ENCODE peak calls at places on chromosomes 13 and 19, in five cellular contexts. F is dorsolateral prefrontal cortex; X is transverse colon; Q is CD4-positive, alpha-beta T cell; C is cardiac fibroblast. R is an unnamed sample.
A peak's percentile ranks its signal among the peaks of the same experiment; 100 is the strongest.

GRCh38 chr13:47337781-47338507 is 441.1 kb upstream of the HTR2A start:
- DNase-seq in F (peak; percentile 29), X (no peak), Q (no peak), C (peak; percentile 73), R (no peak)

GRCh38 chr13:94607056-94607455 is 5.4 kb downstream of the GPR180 start:
- DNase-seq in F (no peak), X (no peak), Q (no peak), C (no peak), R (no peak)

GRCh38 chr13:32225494-32225931 is 89.7 kb downstream of the ZAR1L start:
- DNase-seq in F (no peak), X (no peak), Q (no peak), C (peak; percentile 28), R (no peak)

GRCh38 chr19:42248270-42249148 is 6.1 kb upstream of the GSK3A start:
- DNase-seq in F (no peak), X (no peak), Q (no peak), C (no peak), R (no peak)

GRCh38 chr19:54312436-54313362 is at the start of gene LILRA5:
- DNase-seq in F (no peak), X (no peak), Q (no peak), C (no peak), R (no peak)

GRCh38 chr19:5691930-5692784 is 2.1 kb downstream of the RPL36 start:
- DNase-seq in F (no peak), X (no peak), Q (no peak), C (no peak), R (no peak)

GRCh38 chr19:8310342-8311055 is 2.3 kb upstream of the CD320 start:
- DNase-seq in F (no peak), X (peak; percentile 7), Q (no peak), C (no peak), R (no peak)

GRCh38 chr13:95411641-95412040 is 110.4 kb upstream of the ABCC4 start:
- DNase-seq in F (no peak), X (no peak), Q (no peak), C (peak; percentile 39), R (no peak)

GRCh38 chr19:49468746-49469447 is 5.1 kb upstream of the FLT3LG start:
- DNase-seq in F (no peak), X (peak; percentile 77), Q (peak; percentile 82), C (peak; percentile 94), R (no peak)

GRCh38 chr13:39016087-39016486 is 21.8 kb downstream of the PROSER1 start:
- DNase-seq in F (no peak), X (no peak), Q (no peak), C (no peak), R (no peak)

GRCh38 chr19:55467236-55468053 is 2.9 kb upstream of the C19orf85 start:
- DNase-seq in F (no peak), X (peak; percentile 75), Q (peak; percentile 51), C (peak; percentile 89), R (peak; percentile 68)

GRCh38 chr13:41075034-41075433 is 13.7 kb downstream of the WBP4 start:
- DNase-seq in F (no peak), X (no peak), Q (peak; percentile 20), C (peak; percentile 63), R (no peak)

GRCh38 chr19:39217094-39217493 is 13.0 kb upstream of the SYCN start:
- DNase-seq in F (no peak), X (no peak), Q (no peak), C (no peak), R (no peak)

GRCh38 chr19:35055715-35056179 is 14.2 kb downstream of the HPN start:
- DNase-seq in F (no peak), X (no peak), Q (no peak), C (no peak), R (no peak)

GRCh38 chr19:44548736-44549135 is 19.3 kb upstream of the CEACAM20 start:
- DNase-seq in F (no peak), X (no peak), Q (no peak), C (no peak), R (no peak)

GRCh38 chr13:19959141-19959830 is 759 bp downstream of the ZMYM2 start:
- DNase-seq in F (peak; percentile 41), X (peak; percentile 61), Q (peak; percentile 64), C (peak; percentile 59), R (peak; percentile 39)

GRCh38 chr13:51945149-51945548 is 66.1 kb downstream of the ATP7B start:
- DNase-seq in F (no peak), X (no peak), Q (no peak), C (no peak), R (no peak)

GRCh38 chr13:75316427-75316826 is 165.5 kb downstream of the TBC1D4 start:
- DNase-seq in F (no peak), X (no peak), Q (no peak), C (peak; percentile 44), R (no peak)

GRCh38 chr19:38766276-38767047 is 6.9 kb downstream of the LGALS7 start:
- DNase-seq in F (no peak), X (no peak), Q (no peak), C (no peak), R (no peak)

GRCh38 chr19:46975918-46976782 is 43.5 kb upstream of the NPAS1 start:
- DNase-seq in F (peak; percentile 80), X (peak; percentile 76), Q (no peak), C (peak; percentile 100), R (peak; percentile 25)

GRCh38 chr19:43532571-43532961 is 422 bp upstream of the ZNF575 start:
- DNase-seq in F (peak; percentile 65), X (peak; percentile 82), Q (no peak), C (no peak), R (no peak)

GRCh38 chr19:48258350-48258749 is 2.6 kb upstream of the CARD8 start:
- DNase-seq in F (no peak), X (no peak), Q (peak; percentile 4), C (peak; percentile 35), R (no peak)

GRCh38 chr19:40659566-40659965 is 30.9 kb downstream of the NUMBL start:
- DNase-seq in F (no peak), X (no peak), Q (no peak), C (no peak), R (no peak)

GRCh38 chr19:40661616-40662015 is 28.8 kb downstream of the NUMBL start:
- DNase-seq in F (no peak), X (no peak), Q (no peak), C (no peak), R (no peak)

GRCh38 chr19:40663712-40664692 is 26.4 kb downstream of the NUMBL start:
- DNase-seq in F (no peak), X (no peak), Q (no peak), C (peak; percentile 42), R (no peak)

GRCh38 chr19:40666803-40667438 is 23.5 kb downstream of the NUMBL start:
- DNase-seq in F (no peak), X (no peak), Q (no peak), C (no peak), R (no peak)

DNA sequence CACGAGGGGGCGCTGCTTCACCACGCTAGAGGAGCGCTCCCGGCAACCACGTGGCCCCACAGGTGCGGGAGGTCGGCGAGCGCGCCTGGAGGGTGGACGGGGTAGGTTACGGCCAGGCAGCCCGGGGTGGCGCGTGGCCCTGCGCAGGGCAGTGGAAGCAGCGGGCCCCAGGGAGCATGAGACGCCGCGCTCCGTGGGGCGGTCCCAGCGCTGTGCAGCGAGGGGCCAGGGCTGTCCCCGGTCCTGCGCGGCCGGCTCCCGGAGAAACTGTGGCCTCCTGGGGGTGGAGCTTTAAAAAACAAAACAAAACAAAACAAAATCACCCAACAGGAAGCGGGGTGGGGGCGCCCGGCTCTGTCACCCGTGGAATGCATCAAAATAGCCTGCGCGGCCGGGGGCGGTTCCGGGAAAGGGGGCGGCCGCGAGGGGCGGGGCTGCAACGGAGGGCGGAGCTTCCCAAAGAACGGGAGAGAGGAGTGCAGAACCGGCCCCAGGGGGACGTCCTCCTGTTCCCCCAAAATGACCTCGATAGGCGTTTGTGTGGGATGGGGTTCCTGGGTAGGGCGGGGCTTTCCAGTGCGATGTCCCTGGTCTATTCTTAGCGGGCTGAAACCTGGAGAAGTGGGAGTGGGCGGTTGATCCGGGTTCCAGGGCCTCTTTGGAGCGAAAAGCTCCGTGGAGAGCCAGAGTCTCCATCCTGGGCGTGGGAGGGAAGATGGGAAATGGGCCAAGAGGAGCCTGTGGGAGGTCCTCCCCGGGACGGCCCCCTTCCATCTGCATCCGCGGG is 27.3 kb downstream of the NUMBL start:
- DNase-seq in F (peak; percentile 89), X (peak; percentile 94), Q (peak; percentile 91), C (peak; percentile 96), R (peak; percentile 90)
- TF ChIP-seq CTCF in F (peak; percentile 99), X (peak; percentile 99), Q (peak; percentile 90), C (no peak), R (peak; percentile 97)

DNA sequence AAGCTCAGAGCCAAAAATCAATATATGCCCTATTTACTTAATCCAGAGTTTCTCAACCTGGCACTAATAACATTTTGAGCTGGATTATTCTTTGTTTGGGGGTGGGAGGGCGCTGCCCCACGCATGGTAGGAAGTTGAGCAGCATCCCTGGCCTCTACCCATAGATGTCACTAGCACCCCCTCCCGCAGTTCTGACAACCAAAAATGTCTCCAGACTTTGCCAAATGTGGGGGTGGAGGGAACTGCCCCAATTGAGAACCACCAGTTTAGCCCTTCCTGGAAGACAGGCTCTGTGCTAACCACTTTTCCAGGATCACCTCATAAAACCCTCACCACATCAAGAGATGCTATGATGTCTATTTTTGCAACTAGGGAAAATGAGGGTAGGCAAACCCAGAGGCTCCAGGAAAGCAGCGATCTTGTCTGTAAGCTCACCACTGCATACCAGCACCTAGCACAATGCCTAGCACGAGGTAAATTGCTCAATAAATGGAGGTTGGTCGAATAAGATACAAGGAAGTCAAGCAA is 1.1 kb downstream of the TRIR start:
- DNase-seq in F (no peak), X (no peak), Q (peak; percentile 32), C (peak; percentile 63), R (no peak)
- TF ChIP-seq CTCF in F (no peak), X (no peak), Q (no peak), C (peak; percentile 54), R (peak; percentile 28)

GRCh38 chr13:30157616-30157993 is 149.7 kb downstream of the KATNAL1 start:
- DNase-seq in F (no peak), X (no peak), Q (no peak), C (no peak), R (no peak)

GRCh38 chr13:30156826-30157615 is 150.3 kb downstream of the KATNAL1 start:
- DNase-seq in F (no peak), X (no peak), Q (no peak), C (no peak), R (no peak)

GRCh38 chr13:30159446-30159839 is 147.9 kb downstream of the KATNAL1 start:
- DNase-seq in F (no peak), X (no peak), Q (no peak), C (peak; percentile 22), R (no peak)

GRCh38 chr13:30156270-30156669 is 151.1 kb downstream of the KATNAL1 start:
- DNase-seq in F (no peak), X (no peak), Q (no peak), C (no peak), R (no peak)

GRCh38 chr13:30158774-30159445 is 148.4 kb downstream of the KATNAL1 start:
- DNase-seq in F (no peak), X (no peak), Q (no peak), C (peak; percentile 61), R (no peak)
- TF ChIP-seq CTCF in F (peak; percentile 21), X (peak; percentile 16), Q (peak; percentile 74), C (peak; percentile 59), R (peak; percentile 15)

GRCh38 chr13:114088863-114089262 is 43.6 kb downstream of the RASA3 start:
- DNase-seq in F (no peak), X (no peak), Q (no peak), C (no peak), R (no peak)

GRCh38 chr13:114087430-114087829 is 45.0 kb downstream of the RASA3 start:
- DNase-seq in F (peak; percentile 24), X (no peak), Q (no peak), C (no peak), R (no peak)

GRCh38 chr13:114089751-114090400 is 42.5 kb downstream of the RASA3 start:
- DNase-seq in F (no peak), X (peak; percentile 25), Q (no peak), C (no peak), R (no peak)

GRCh38 chr13:114089341-114089740 is 43.1 kb downstream of the RASA3 start:
- DNase-seq in F (no peak), X (peak; percentile 5), Q (no peak), C (no peak), R (no peak)

GRCh38 chr13:114088234-114088633 is 44.2 kb downstream of the RASA3 start:
- DNase-seq in F (no peak), X (no peak), Q (no peak), C (no peak), R (no peak)
- TF ChIP-seq CTCF in F (no peak), X (no peak), Q (no peak), C (no peak), R (no peak)